ENCODE peak calls at places on chromosomes 12 and 14, in four cellular contexts. S is HepG2, L is GM12878, U is K562. W is an unnamed sample.

GRCh38 chr12:123914726-123915345 is 57.8 kb downstream of the CCDC92 start:
- DNase-seq in L (no peak), U (no peak), S (no peak), W (peak)

GRCh38 chr12:49635656-49636055 is 12.3 kb downstream of the PRPF40B start:
- DNase-seq in S (no peak), L (no peak), U (no peak), W (no peak)

GRCh38 chr12:53198470-53199110 is 8.5 kb downstream of the ITGB7 start:
- DNase-seq in L (no peak), U (no peak), S (no peak), W (no peak)

GRCh38 chr12:127711108-127711507 is 555.9 kb upstream of the TMEM132C start:
- DNase-seq in U (peak), S (no peak), L (no peak), W (peak)

GRCh38 chr12:2246358-2246757 is 193.6 kb downstream of the CACNA1C start:
- DNase-seq in U (no peak), L (no peak), S (no peak), W (no peak)

GRCh38 chr12:106114084-106115068 is 24.4 kb downstream of the NUAK1 start:
- DNase-seq in U (no peak), L (no peak), S (no peak), W (no peak)

GRCh38 chr12:45377815-45378214 is 161.9 kb downstream of the ANO6 start:
- DNase-seq in U (no peak), S (no peak), L (no peak), W (no peak)

GRCh38 chr12:108752387-108752786 is 21.1 kb upstream of the CORO1C start:
- DNase-seq in S (no peak), L (no peak), U (no peak), W (no peak)

GRCh38 chr12:20024194-20024593 is 344.1 kb upstream of the PDE3A start:
- DNase-seq in U (no peak), L (no peak), S (no peak), W (no peak)

GRCh38 chr12:91608562-91608961 is 425.9 kb upstream of the DCN start:
- DNase-seq in U (no peak), L (no peak), S (no peak), W (no peak)

GRCh38 chr12:111121840-111122239 is 201.5 kb upstream of the MYL2 start:
- DNase-seq in U (no peak), L (no peak), S (no peak), W (no peak)

GRCh38 chr12:130984183-130985058 is 30.7 kb downstream of the ADGRD1 start:
- DNase-seq in U (no peak), L (no peak), S (peak), W (no peak)

GRCh38 chr14:50928002-50928635 is 16.2 kb downstream of the PYGL start:
- DNase-seq in U (no peak), L (peak), S (no peak), W (no peak)

GRCh38 chr12:38664661-38665269 is 240.6 kb downstream of the CPNE8 start:
- DNase-seq in U (no peak), S (peak), L (peak), W (peak)

GRCh38 chr12:47207005-47207717 is 127.4 kb upstream of the AMIGO2 start:
- DNase-seq in L (peak), S (no peak), U (no peak), W (no peak)

GRCh38 chr12:113222730-113223531 is 1.7 kb downstream of the TPCN1 start:
- DNase-seq in U (no peak), S (peak), L (no peak), W (no peak)

GRCh38 chr14:44962573-44963528 is 861 bp downstream of the TOGARAM1 start:
- DNase-seq in S (no peak), L (no peak), U (peak), W (peak)

GRCh38 chr14:55111122-55111705 is 17.8 kb upstream of the LGALS3 start:
- DNase-seq in U (no peak), S (no peak), L (no peak), W (no peak)

GRCh38 chr12:54452628-54453027 is 20.8 kb downstream of the GTSF1 start:
- DNase-seq in L (no peak), U (no peak), S (no peak), W (no peak)

GRCh38 chr12:46342562-46343033 is 30.0 kb downstream of the SLC38A2 start:
- DNase-seq in S (peak), L (no peak), U (no peak), W (peak)

GRCh38 chr12:79441534-79441933 is 249.2 kb downstream of the PAWR start:
- DNase-seq in S (no peak), U (no peak), L (no peak), W (no peak)

GRCh38 chr12:39272934-39273770 is 169.8 kb downstream of the KIF21A start:
- DNase-seq in L (no peak), S (peak), U (peak), W (peak)

GRCh38 chr14:52111583-52111982 is 42.7 kb upstream of the NID2 start:
- DNase-seq in S (no peak), L (no peak), U (no peak), W (no peak)

GRCh38 chr12:19584734-19585133 is 145.4 kb downstream of the AEBP2 start:
- DNase-seq in L (no peak), S (no peak), U (no peak), W (no peak)

GRCh38 chr14:47959753-47960152 is 284.3 kb upstream of the MDGA2 start:
- DNase-seq in U (no peak), S (no peak), L (no peak), W (no peak)

GRCh38 chr14:22554706-22555572 is 34.1 kb downstream of the DAD1 start:
- DNase-seq in L (no peak), U (no peak), S (no peak), W (no peak)

GRCh38 chr12:53754633-53755261 is 3.0 kb upstream of the CISTR start:
- DNase-seq in U (no peak), L (no peak), S (no peak), W (no peak)

GRCh38 chr12:110317921-110318320 is 36.9 kb downstream of the ATP2A2 start:
- DNase-seq in L (no peak), S (no peak), U (no peak), W (no peak)

GRCh38 chr12:54442071-54442470 is 23.0 kb upstream of the ITGA5 start:
- DNase-seq in L (no peak), S (no peak), U (no peak), W (no peak)

GRCh38 chr14:69985456-69985855 is 106.2 kb downstream of the SMOC1 start:
- DNase-seq in S (no peak), U (no peak), L (no peak), W (no peak)

GRCh38 chr12:111640498-111640897 is 41.4 kb upstream of the ATXN2 start:
- DNase-seq in S (no peak), U (no peak), L (no peak), W (no peak)

GRCh38 chr14:35402323-35403084 is 2.0 kb downstream of the NFKBIA start:
- DNase-seq in S (no peak), U (no peak), L (no peak), W (no peak)

GRCh38 chr12:62865860-62866407 is 69.0 kb downstream of the PPM1H start:
- DNase-seq in U (no peak), S (no peak), L (no peak), W (peak)

GRCh38 chr14:75568791-75569190 is 9.6 kb upstream of the FLVCR2 start:
- DNase-seq in U (no peak), S (no peak), L (no peak), W (no peak)

GRCh38 chr14:68893566-68893965 is 85.5 kb downstream of the ACTN1 start:
- DNase-seq in S (no peak), L (no peak), U (no peak), W (no peak)

GRCh38 chr14:101878222-101879211 is 85.9 kb upstream of the DYNC1H1 start:
- DNase-seq in S (no peak), U (no peak), L (no peak), W (no peak)

GRCh38 chr14:95887351-95887750 is 10.7 kb downstream of the TUNAR start:
- DNase-seq in L (no peak), U (no peak), S (no peak), W (no peak)
- TF ChIP-seq CBFB in L (no peak), U (no peak), S (no peak), W (no peak)

GRCh38 chr14:103623883-103624482 is 5.0 kb upstream of the KLC1 start:
- DNase-seq in L (no peak), S (no peak), U (no peak), W (no peak)
- TF ChIP-seq CREB1 in L (no peak), S (no peak), U (no peak), W (no peak)

DNA sequence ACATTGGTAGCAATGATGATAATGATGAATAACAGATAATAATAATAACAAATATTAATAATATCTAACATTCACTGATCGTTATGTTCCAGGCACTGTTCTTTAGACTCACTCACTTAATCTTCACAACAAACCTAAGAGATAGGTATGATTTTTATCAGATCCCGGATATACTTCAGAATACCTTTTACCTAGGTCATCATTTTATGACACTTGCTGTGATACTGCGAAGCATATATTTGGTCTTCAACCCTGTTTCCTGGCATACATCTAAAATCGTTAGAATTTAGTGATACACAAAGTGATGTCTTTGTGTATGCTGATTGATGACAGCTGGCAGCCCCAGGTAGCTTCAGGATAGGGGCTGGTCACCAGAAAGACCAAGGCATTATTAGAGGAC is 46.1 kb downstream of the SLC41A2 start:
- DNase-seq in L (no peak), U (no peak), S (no peak), W (no peak)
- TF ChIP-seq CBFB in L (no peak), U (no peak), S (no peak), W (no peak)

GRCh38 chr14:56891226-56891625 is 80.9 kb upstream of the OTX2 start:
- DNase-seq in L (no peak), S (no peak), U (no peak), W (no peak)
- TF ChIP-seq CREB1 in L (no peak), S (no peak), U (no peak), W (no peak)